ENCODE peak calls at places on chromosome 1, in seven cellular contexts. Q, H, G, J, L, W and X are unnamed samples.

GRCh38 chr1:32701951-32702598 is 495 bp downstream of the SYNC start:
- DNase-seq in G (peak; percentile 11), W (peak; percentile 39), L (no peak), H (no peak), Q (no peak), J (peak; percentile 29), X (no peak)

GRCh38 chr1:201718346-201719202 is 110.4 kb upstream of the IPO9 start:
- DNase-seq in L (peak; percentile 46), Q (no peak), G (no peak), W (peak; percentile 28), J (no peak), H (no peak), X (peak; percentile 3)

GRCh38 chr1:10832703-10833102 is 36.3 kb upstream of the CASZ1 start:
- DNase-seq in G (no peak), L (no peak), W (no peak), J (no peak), Q (no peak), H (no peak), X (no peak)

GRCh38 chr1:52296345-52296744 is 69.7 kb downstream of the CC2D1B start:
- DNase-seq in Q (peak; percentile 65), W (no peak), J (peak; percentile 74), H (no peak), G (peak; percentile 46), L (peak; percentile 46), X (no peak)

GRCh38 chr1:11648732-11649158 is 5.5 kb downstream of the FBXO2 start:
- DNase-seq in L (no peak), J (no peak), H (peak; percentile 51), G (no peak), W (no peak), Q (no peak), X (no peak)

GRCh38 chr1:55781003-55781402 is 565.8 kb upstream of the USP24 start:
- DNase-seq in J (no peak), G (no peak), L (no peak), W (no peak), H (no peak), Q (no peak), X (no peak)

GRCh38 chr1:219298581-219299148 is 125.0 kb downstream of the LYPLAL1 start:
- DNase-seq in L (no peak), J (no peak), Q (no peak), W (peak; percentile 78), H (no peak), G (no peak), X (no peak)

GRCh38 chr1:75203415-75204277 is 69.5 kb downstream of the LHX8 start:
- DNase-seq in L (peak; percentile 61), G (peak; percentile 12), J (peak; percentile 50), Q (peak; percentile 64), W (no peak), H (no peak), X (no peak)

GRCh38 chr1:24720152-24720551 is 25.1 kb upstream of the CLIC4 start:
- DNase-seq in Q (no peak), W (peak; percentile 86), G (peak; percentile 57), H (peak; percentile 36), L (no peak), J (peak; percentile 85), X (peak; percentile 56)

GRCh38 chr1:230423261-230423660 is 2.9 kb downstream of the PGBD5 start:
- DNase-seq in L (no peak), W (no peak), G (no peak), J (no peak), Q (no peak), H (no peak), X (no peak)
- H3K4me3 ChIP-seq in L (no peak overlapping the region), W (no peak overlapping the region), G (no peak overlapping the region), J (no peak overlapping the region), Q (no peak overlapping the region), H (no peak overlapping the region), X (no peak overlapping the region)

GRCh38 chr1:82689217-82689616 is 888.5 kb downstream of the ADGRL2 start:
- DNase-seq in Q (no peak), W (no peak), J (no peak), L (no peak), G (no peak), H (no peak), X (no peak)

DNA sequence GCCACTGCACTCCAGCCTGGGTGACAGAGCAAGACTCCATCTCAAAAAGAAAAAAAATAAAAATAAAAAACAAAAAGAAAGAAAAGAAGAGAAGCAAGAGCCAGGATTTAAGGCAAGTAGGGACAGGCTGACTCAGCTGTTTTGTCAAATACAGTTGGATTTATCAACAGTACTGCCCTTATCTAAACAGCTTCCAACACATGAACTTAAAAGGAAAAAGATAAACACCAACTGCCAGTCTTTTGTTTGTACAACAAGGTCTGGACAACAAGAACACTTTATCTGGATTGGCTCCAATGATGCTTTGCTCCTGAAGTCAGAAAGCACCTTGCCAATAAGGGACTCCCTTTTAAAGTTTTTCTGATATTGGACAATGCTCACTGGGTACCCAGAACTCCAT is 886.0 kb downstream of the ADGRL2 start:
- DNase-seq in J (no peak), W (no peak), L (no peak), Q (no peak), G (no peak), H (no peak), X (no peak)
- H3K4me3 ChIP-seq in J (no peak overlapping the region), W (no peak overlapping the region), L (no peak overlapping the region), Q (no peak overlapping the region), G (no peak overlapping the region), H (no peak overlapping the region), X (no peak overlapping the region)

GRCh38 chr1:8510041-8510823 is 192.3 kb downstream of the SLC45A1 start:
- DNase-seq in Q (no peak), J (peak; percentile 82), L (no peak), W (peak; percentile 63), H (peak; percentile 28), G (peak; percentile 73), X (no peak)
- H3K4me3 ChIP-seq in Q (no peak overlapping the region), J (peak overlapping the region; percentile 16), L (no peak overlapping the region), W (peak overlapping the region; percentile 0), H (no peak overlapping the region), G (no peak overlapping the region), X (no peak overlapping the region)

DNA sequence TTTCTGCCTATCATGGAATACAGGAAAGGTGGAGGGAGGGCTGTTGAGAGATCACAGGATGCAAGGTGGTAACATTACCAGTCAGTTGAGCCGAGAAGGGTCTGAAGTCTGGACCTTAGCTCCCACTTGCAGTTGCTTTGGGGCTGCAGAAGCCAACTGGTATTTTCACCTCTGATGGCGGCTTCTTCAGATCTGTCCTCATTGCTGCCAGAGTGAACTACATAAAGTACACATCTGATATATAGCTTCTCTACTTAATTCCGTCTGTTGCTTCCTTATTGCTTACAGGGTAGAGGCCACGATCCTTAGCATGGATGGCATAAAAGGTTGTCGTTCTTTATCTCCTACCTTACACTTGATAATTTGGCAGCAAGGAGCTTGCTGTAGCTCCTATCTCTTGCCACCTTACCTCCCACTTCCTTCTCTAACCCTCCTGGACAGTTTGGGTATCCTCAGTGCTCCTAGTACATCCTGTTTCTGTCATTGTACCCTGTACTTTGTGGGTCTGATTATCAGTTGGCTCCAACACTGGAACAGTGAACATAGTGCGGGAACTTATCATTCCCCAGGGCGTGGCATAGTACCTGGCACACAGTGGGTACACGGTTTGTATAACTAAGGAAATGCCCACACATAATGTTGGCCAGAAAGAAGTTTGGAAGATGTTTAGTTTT is 30.9 kb upstream of the NBL1 start:
- DNase-seq in W (no peak), J (no peak), G (no peak), H (peak; percentile 54), Q (no peak), L (no peak), X (peak; percentile 77)
- H3K4me3 ChIP-seq in W (no peak overlapping the region), J (no peak overlapping the region), G (no peak overlapping the region), H (peak overlapping the region; percentile 10), Q (no peak overlapping the region), L (no peak overlapping the region), X (peak overlapping the region; percentile 12)